ENCODE peak calls at places on chromosomes 6 and 20, in nine cellular contexts. N, Z, L, X, E, R, T, H and J are unnamed samples.

GRCh38 chr6:167856999-167857660 is 30.4 kb downstream of the AFDN start:
- DNase-seq in N (no peak), Z (no peak), L (no peak), X (no peak), E (no peak), R (no peak), T (no peak), H (no peak), J (peak; percentile 49)

GRCh38 chr6:122405417-122405816 is 6.0 kb downstream of the HSF2 start:
- DNase-seq in N (no peak), Z (no peak), L (no peak), X (no peak), E (no peak), R (no peak), T (no peak), H (no peak), J (no peak)

GRCh38 chr20:38255389-38255788 is 5.1 kb downstream of the KIAA1755 start:
- DNase-seq in N (peak; percentile 75), Z (no peak), L (no peak), X (no peak), E (no peak), R (no peak), T (no peak), H (no peak), J (peak; percentile 39)

GRCh38 chr6:38350882-38351281 is 288.8 kb downstream of the BTBD9 start:
- DNase-seq in N (no peak), Z (no peak), L (no peak), X (no peak), E (no peak), R (no peak), T (no peak), H (peak; percentile 10), J (no peak)

GRCh38 chr6:155224031-155224451 is 39.8 kb upstream of the CLDN20 start:
- DNase-seq in N (no peak), Z (no peak), L (no peak), X (no peak), E (no peak), R (no peak), T (no peak), H (no peak), J (peak; percentile 78)

GRCh38 chr6:163432300-163432699 is 17.8 kb downstream of the QKI start:
- DNase-seq in N (no peak), Z (no peak), L (no peak), X (no peak), E (no peak), R (no peak), T (no peak), H (no peak), J (no peak)

GRCh38 chr6:135673671-135674309 is 176.2 kb upstream of the AHI1 start:
- DNase-seq in N (no peak), Z (no peak), L (peak; percentile 9), X (no peak), E (no peak), R (no peak), T (no peak), H (no peak), J (no peak)

GRCh38 chr20:33370296-33370695 is 31.0 kb downstream of the CDK5RAP1 start:
- DNase-seq in N (no peak), Z (no peak), L (no peak), X (no peak), E (no peak), R (no peak), T (no peak), H (peak; percentile 22), J (no peak)

GRCh38 chr6:39377530-39377929 is 55.0 kb upstream of the KCNK16 start:
- DNase-seq in N (peak; percentile 77), Z (no peak), L (peak; percentile 63), X (peak; percentile 67), E (peak; percentile 61), R (peak; percentile 82), T (peak; percentile 36), H (peak; percentile 76), J (peak; percentile 88)

GRCh38 chr20:46076806-46077205 is 13.0 kb downstream of the NCOA5 start:
- DNase-seq in N (no peak), Z (no peak), L (no peak), X (no peak), E (no peak), R (no peak), T (no peak), H (no peak), J (no peak)

GRCh38 chr6:164085552-164086325 is 671.2 kb downstream of the QKI start:
- DNase-seq in N (peak; percentile 93), Z (no peak), L (peak; percentile 88), X (no peak), E (peak; percentile 68), R (peak; percentile 62), T (no peak), H (peak; percentile 20), J (peak; percentile 96)

GRCh38 chr6:63635563-63636515 is at the start of gene PHF3:
- DNase-seq in N (peak; percentile 93), Z (peak; percentile 86), L (peak; percentile 96), X (peak; percentile 91), E (peak; percentile 79), R (peak; percentile 93), T (peak; percentile 64), H (peak; percentile 91), J (peak; percentile 97)

GRCh38 chr6:35677456-35677855 is 11.3 kb downstream of the FKBP5 start:
- DNase-seq in N (no peak), Z (no peak), L (no peak), X (no peak), E (no peak), R (no peak), T (no peak), H (no peak), J (no peak)

GRCh38 chr20:3382836-3383235 is 24.6 kb downstream of the DNAAF9 start:
- DNase-seq in N (no peak), Z (no peak), L (no peak), X (no peak), E (no peak), R (no peak), T (no peak), H (no peak), J (no peak)

GRCh38 chr6:36616888-36617521 is 22.8 kb downstream of the SRSF3 start:
- DNase-seq in N (peak; percentile 64), Z (peak; percentile 71), L (peak; percentile 90), X (no peak), E (no peak), R (peak; percentile 91), T (peak; percentile 55), H (peak; percentile 77), J (no peak)

GRCh38 chr6:107152633-107153032 is 37.3 kb upstream of the BEND3 start:
- DNase-seq in N (no peak), Z (no peak), L (no peak), X (no peak), E (no peak), R (no peak), T (no peak), H (peak; percentile 64), J (no peak)

GRCh38 chr6:46005254-46005653 is 10.4 kb downstream of the CLIC5 start:
- DNase-seq in N (no peak), Z (no peak), L (no peak), X (no peak), E (no peak), R (no peak), T (no peak), H (no peak), J (no peak)

GRCh38 chr6:110537208-110538123 is 61.1 kb upstream of the SLC22A16 start:
- DNase-seq in N (no peak), Z (no peak), L (no peak), X (no peak), E (no peak), R (no peak), T (peak; percentile 45), H (no peak), J (peak; percentile 93)

GRCh38 chr6:77173472-77174074 is 289.7 kb downstream of the HTR1B start:
- DNase-seq in N (no peak), Z (no peak), L (no peak), X (no peak), E (no peak), R (no peak), T (no peak), H (no peak), J (peak; percentile 2)
- TF ChIP-seq CTCF in N (no peak), Z (no peak), L (no peak), X (no peak), E (no peak), R (no peak), T (no peak), H (no peak), J (peak; percentile 27)

DNA sequence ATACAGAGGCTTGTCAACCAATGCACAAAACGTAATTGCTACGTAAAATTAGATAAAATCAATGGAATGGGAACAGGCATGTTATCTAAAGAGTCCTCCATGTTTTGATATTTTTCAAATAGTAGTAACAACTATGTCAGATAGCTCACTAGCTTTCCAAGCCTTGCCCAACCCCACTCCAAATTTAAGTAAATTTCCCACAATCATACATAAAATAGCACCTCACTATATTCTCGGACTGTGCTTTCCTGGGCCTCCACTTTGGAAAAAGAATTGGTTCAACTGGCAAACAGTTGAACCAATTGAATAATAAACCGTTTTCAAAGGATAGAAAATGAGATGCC is 3.6 kb downstream of the HAO1 start:
- DNase-seq in N (no peak), Z (no peak), L (no peak), X (no peak), E (no peak), R (no peak), T (no peak), H (no peak), J (no peak)
- TF ChIP-seq CTCF in N (no peak), Z (no peak), L (no peak), X (no peak), E (no peak), R (no peak), T (no peak), H (no peak), J (no peak)

DNA sequence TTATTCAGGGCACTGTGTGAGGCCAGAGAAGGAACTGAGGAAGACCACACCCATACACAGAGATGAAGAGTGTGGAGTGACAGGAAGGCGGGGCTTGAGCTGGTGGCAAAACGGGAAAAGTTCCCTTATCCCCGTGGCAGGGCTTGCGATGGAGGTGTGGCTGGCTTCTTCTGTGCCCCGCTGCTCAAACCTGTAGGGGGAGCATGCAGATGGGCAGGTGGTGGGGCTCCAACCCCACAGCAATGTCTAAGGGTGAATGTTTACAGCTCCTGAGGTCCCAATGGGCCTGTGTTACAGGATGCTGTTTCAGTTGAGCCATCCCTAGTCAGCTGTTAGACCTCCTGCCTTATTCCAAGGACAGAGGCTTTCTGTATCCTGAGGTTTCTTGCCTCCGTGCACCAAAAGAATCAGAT is 105.9 kb downstream of the LY86 start:
- DNase-seq in N (no peak), Z (no peak), L (no peak), X (no peak), E (no peak), R (no peak), T (no peak), H (peak; percentile 68), J (no peak)
- TF ChIP-seq CTCF in N (no peak), Z (no peak), L (no peak), X (no peak), E (no peak), R (no peak), T (no peak), H (no peak), J (no peak)

DNA sequence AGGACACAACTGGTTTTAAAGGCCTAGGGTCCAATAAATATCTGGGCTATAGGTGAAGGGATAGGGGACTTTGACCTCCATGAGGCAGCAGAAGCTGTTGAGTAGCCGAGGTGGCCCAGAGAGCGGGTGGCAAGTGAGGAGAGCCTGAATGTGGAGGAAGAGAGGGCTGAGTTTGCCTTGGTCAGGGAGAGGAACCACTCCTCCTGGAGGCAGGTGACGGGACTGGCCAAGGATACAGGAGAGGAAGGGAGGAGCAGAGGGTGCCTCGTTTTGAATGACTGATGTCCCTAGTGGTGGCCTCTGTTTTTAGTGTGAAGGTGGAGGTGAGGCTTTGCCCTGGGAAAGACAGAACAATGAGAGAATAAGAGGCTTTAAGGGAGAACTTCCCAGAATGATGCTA is 19.1 kb upstream of the AAR2 start:
- DNase-seq in N (no peak), Z (no peak), L (no peak), X (no peak), E (no peak), R (no peak), T (peak; percentile 78), H (no peak), J (no peak)
- TF ChIP-seq CTCF in N (no peak), Z (no peak), L (no peak), X (peak; percentile 13), E (no peak), R (no peak), T (no peak), H (no peak), J (no peak)